ENCODE peak calls at places on chromosomes 12 and 14, in four cellular contexts. B is A549, Q is IMR-90, M is K562. X is an unnamed sample.

GRCh38 chr12:26701604-26702215 is 131.3 kb downstream of the ITPR2 start:
- DNase-seq in M (peak; percentile 14), B (peak; percentile 16), Q (peak; percentile 70), X (no peak)

GRCh38 chr12:119714614-119715267 is 46.8 kb downstream of the PRKAB1 start:
- DNase-seq in Q (no peak), M (no peak), B (no peak), X (no peak)

GRCh38 chr14:105058521-105059034 is 6.7 kb downstream of the GPR132 start:
- DNase-seq in Q (no peak), B (no peak), M (no peak), X (no peak)

GRCh38 chr12:47867496-47867941 is 37.3 kb downstream of the VDR start:
- DNase-seq in B (no peak), M (peak; percentile 56), Q (peak; percentile 96), X (no peak)

GRCh38 chr12:52121848-52122838 is 42.6 kb downstream of the SMIM41 start:
- DNase-seq in Q (peak; percentile 58), B (peak; percentile 68), M (peak; percentile 73), X (no peak)

GRCh38 chr14:31286456-31287293 is 79.1 kb upstream of the HECTD1 start:
- DNase-seq in Q (no peak), B (no peak), M (peak; percentile 22), X (no peak)

GRCh38 chr12:57840701-57841100 is 5.8 kb downstream of the CTDSP2 start:
- DNase-seq in M (no peak), Q (peak; percentile 50), B (no peak), X (no peak)

GRCh38 chr14:94474581-94475031 is 1.4 kb downstream of the SERPINA9 start:
- DNase-seq in Q (peak; percentile 25), M (no peak), B (no peak), X (no peak)

GRCh38 chr12:3574986-3575385 is 84.0 kb downstream of the PRMT8 start:
- DNase-seq in M (no peak), Q (no peak), B (no peak), X (no peak)

GRCh38 chr12:115895247-115895646 is 382.2 kb downstream of the MED13L start:
- DNase-seq in Q (no peak), M (peak; percentile 61), B (peak; percentile 55), X (no peak)

GRCh38 chr14:50047274-50047676 is 69.1 kb downstream of the VCPKMT start:
- DNase-seq in M (no peak), Q (no peak), B (no peak), X (peak; percentile 73)

GRCh38 chr12:106246891-106247730 is 709 bp downstream of the CKAP4 start:
- DNase-seq in B (peak; percentile 67), Q (peak; percentile 61), M (peak; percentile 39), X (no peak)

GRCh38 chr14:80973918-80974317 is 18.5 kb downstream of the TSHR start:
- DNase-seq in B (no peak), M (no peak), Q (no peak), X (no peak)

GRCh38 chr14:23548351-23549318 is 2.9 kb downstream of the ZFHX2 start:
- DNase-seq in Q (peak; percentile 83), M (no peak), B (no peak), X (no peak)

GRCh38 chr14:104845834-104846441 is 19.1 kb upstream of the CEP170B start:
- DNase-seq in B (no peak), Q (no peak), M (peak; percentile 2), X (no peak)

GRCh38 chr14:34368115-34368970 is 93.7 kb downstream of the SPTSSA start:
- DNase-seq in B (no peak), M (no peak), Q (peak; percentile 10), X (no peak)

GRCh38 chr12:91811481-91812287 is 334.0 kb downstream of the BTG1 start:
- DNase-seq in B (peak; percentile 33), M (peak; percentile 54), Q (peak; percentile 72), X (peak; percentile 40)

GRCh38 chr14:94598816-94599655 is 13.2 kb upstream of the SERPINA3 start:
- DNase-seq in M (no peak), B (peak; percentile 87), Q (peak; percentile 97), X (no peak)

GRCh38 chr12:105330938-105331804 is 680 bp downstream of the C12orf75 start:
- DNase-seq in Q (no peak), B (no peak), M (peak; percentile 19), X (no peak)

GRCh38 chr14:81831128-81831815 is 297.6 kb upstream of the SEL1L start:
- DNase-seq in M (no peak), B (no peak), Q (no peak), X (no peak)

GRCh38 chr12:15556411-15556810 is 232.8 kb downstream of the EPS8 start:
- DNase-seq in Q (no peak), M (no peak), B (no peak), X (no peak)

GRCh38 chr12:121400332-121401139 is 618 bp downstream of the RNF34 start:
- DNase-seq in B (no peak), Q (peak; percentile 47), M (no peak), X (peak; percentile 56)

GRCh38 chr12:110102255-110102654 is 21.9 kb upstream of the IFT81 start:
- DNase-seq in B (peak; percentile 97), M (peak; percentile 97), Q (peak; percentile 64), X (no peak)

GRCh38 chr12:27924350-27925140 is 48.0 kb downstream of the PTHLH start:
- DNase-seq in B (no peak), M (no peak), Q (peak; percentile 61), X (no peak)

GRCh38 chr14:70257526-70257925 is 68.8 kb upstream of the SLC8A3 start:
- DNase-seq in M (peak; percentile 50), B (no peak), Q (no peak), X (no peak)

GRCh38 chr12:130087222-130087621 is 75.0 kb upstream of the FZD10 start:
- DNase-seq in B (no peak), Q (no peak), M (no peak), X (no peak)

GRCh38 chr14:101068958-101069549 is 165.5 kb upstream of the RTL1 start:
- DNase-seq in B (no peak), Q (no peak), M (no peak), X (no peak)

GRCh38 chr12:121826318-121826954 is 22.6 kb downstream of the SETD1B start:
- DNase-seq in Q (no peak), M (no peak), B (no peak), X (no peak)

GRCh38 chr12:23356927-23357708 is 592.4 kb downstream of the SOX5 start:
- DNase-seq in B (no peak), Q (no peak), M (no peak), X (no peak)

GRCh38 chr14:31441273-31442110 is 15.8 kb downstream of the DTD2 start:
- DNase-seq in Q (peak; percentile 72), B (no peak), M (no peak), X (no peak)

GRCh38 chr14:54627718-54628345 is 60.9 kb downstream of the SAMD4A start:
- DNase-seq in Q (peak; percentile 69), B (no peak), M (no peak), X (peak; percentile 57)

GRCh38 chr14:54627325-54627717 is 60.4 kb downstream of the SAMD4A start:
- DNase-seq in M (no peak), B (no peak), Q (no peak), X (no peak)

GRCh38 chr14:54622189-54622958 is 55.4 kb downstream of the SAMD4A start:
- DNase-seq in Q (no peak), B (no peak), M (no peak), X (peak; percentile 61)

GRCh38 chr14:54623279-54624004 is 56.5 kb downstream of the SAMD4A start:
- DNase-seq in B (no peak), M (no peak), Q (no peak), X (no peak)

DNA sequence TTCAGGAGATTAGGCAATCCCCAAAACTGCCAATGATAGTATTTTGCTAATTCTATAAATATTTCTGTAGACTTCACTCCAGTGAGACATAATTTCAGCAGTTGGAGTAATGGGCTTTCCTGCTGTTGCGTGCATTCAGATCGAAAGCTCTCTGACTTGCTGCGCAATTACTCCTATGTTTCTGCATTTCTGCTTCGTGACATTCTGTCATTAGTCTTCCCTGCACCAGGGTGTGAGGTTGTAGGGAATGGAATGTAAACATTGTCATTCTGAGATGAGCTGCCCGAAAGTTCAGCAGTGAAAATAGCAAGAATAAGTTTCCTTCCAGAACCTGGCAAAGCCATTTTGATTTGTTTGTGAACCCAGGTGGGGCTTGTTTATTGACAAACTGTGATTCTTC is 58.2 kb downstream of the SAMD4A start:
- DNase-seq in M (no peak), B (no peak), Q (peak; percentile 92), X (no peak)
- TF ChIP-seq ELK1 in M (no peak), B (no peak), Q (no peak), X (no peak)

DNA sequence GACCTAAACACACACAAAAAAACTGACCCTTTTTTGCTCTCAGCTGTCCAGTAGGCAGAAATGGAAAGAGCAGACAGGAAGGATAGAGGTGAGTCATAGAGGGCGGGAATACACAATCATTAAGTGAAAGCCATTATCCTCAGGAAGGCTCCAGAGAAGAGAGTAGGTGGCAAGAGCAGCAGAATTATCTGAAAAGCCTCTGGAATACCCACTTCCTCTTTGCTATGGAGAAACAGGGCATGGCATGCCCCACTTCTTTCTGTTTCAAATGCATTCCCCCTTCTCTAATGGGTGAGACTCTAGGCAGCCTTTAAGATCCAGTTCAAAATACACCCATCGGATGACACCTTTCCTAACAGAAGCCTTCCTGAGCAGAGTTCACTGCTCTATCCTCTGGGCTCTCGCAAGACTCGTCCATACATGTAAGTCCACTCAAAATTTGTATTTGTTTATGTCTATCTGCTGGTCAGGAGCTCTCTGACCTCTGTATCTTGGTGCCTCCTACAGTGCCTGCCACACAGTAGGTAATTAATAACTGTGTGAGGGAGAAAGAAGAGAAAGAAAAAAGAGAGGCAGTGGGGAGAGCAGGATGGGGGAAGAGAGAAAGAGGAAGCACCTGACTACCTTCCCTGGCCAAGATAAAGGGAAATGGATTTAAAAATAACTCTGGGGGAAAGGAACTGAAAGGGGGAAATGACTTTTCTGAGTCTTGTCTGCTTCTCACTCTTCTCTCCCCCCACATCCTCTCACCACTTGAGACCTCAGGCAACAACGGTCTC is 8.5 kb downstream of the KLHL33 start:
- DNase-seq in Q (peak; percentile 71), M (peak; percentile 33), B (peak; percentile 25), X (peak; percentile 71)
- TF ChIP-seq ELK1 in Q (no peak), M (no peak), B (no peak), X (no peak)

GRCh38 chr12:56632701-56633464 is 2.8 kb upstream of the BAZ2A start:
- DNase-seq in Q (no peak), B (no peak), M (no peak), X (no peak)
- TF ChIP-seq ELK1 in Q (no peak), B (no peak), M (no peak), X (no peak)

GRCh38 chr14:91154851-91155625 is 41.2 kb downstream of the DGLUCY start:
- DNase-seq in Q (peak; percentile 72), B (no peak), M (peak; percentile 27), X (no peak)
- TF ChIP-seq ELK1 in Q (no peak), B (no peak), M (no peak), X (no peak)

X was measured in GM12878.